ENCODE peak calls at places on chromosomes 6 and 20, in four cellular contexts. D, C, S and Y are unnamed samples.

GRCh38 chr6:34597605-34598353 is 41.6 kb upstream of the SPDEF start:
- DNase-seq in D (no peak), C (no peak), S (no peak), Y (no peak)

GRCh38 chr6:136411028-136411329 is 121.3 kb upstream of the BCLAF1 start:
- DNase-seq in D (no peak), C (no peak), S (no peak), Y (no peak)

GRCh38 chr6:134577998-134578397 is 260.1 kb upstream of the SGK1 start:
- DNase-seq in D (no peak), C (no peak), S (peak; percentile 20), Y (no peak)

GRCh38 chr6:74891358-74891811 is 314.5 kb downstream of the COL12A1 start:
- DNase-seq in D (no peak), C (peak; percentile 79), S (peak; percentile 47), Y (peak; percentile 59)

GRCh38 chr6:44630125-44631028 is 242.9 kb downstream of the CDC5L start:
- DNase-seq in D (peak; percentile 79), C (peak; percentile 23), S (peak; percentile 78), Y (no peak)

GRCh38 chr20:46689082-46689753 is at the start of gene TP53RK:
- DNase-seq in D (peak; percentile 100), C (peak; percentile 100), S (peak; percentile 100), Y (peak; percentile 100)

GRCh38 chr6:106511274-106512047 is 117.8 kb downstream of the RTN4IP1 start:
- DNase-seq in D (peak; percentile 72), C (no peak), S (peak; percentile 52), Y (no peak)

GRCh38 chr20:33127422-33128097 is 40.4 kb upstream of the BPIFA2 start:
- DNase-seq in D (no peak), C (no peak), S (peak; percentile 4), Y (no peak)

GRCh38 chr20:2217857-2218529 is 77.8 kb upstream of the TGM3 start:
- DNase-seq in D (no peak), C (no peak), S (no peak), Y (no peak)

GRCh38 chr6:164756142-164756541 is 553.3 kb downstream of the C6orf118 start:
- DNase-seq in D (no peak), C (no peak), S (no peak), Y (no peak)

GRCh38 chr6:165811512-165811911 is 148.5 kb upstream of the PDE10A start:
- DNase-seq in D (no peak), C (no peak), S (no peak), Y (no peak)

GRCh38 chr20:22617160-22617559 is 32.8 kb upstream of the FOXA2 start:
- DNase-seq in D (no peak), C (no peak), S (no peak), Y (no peak)

GRCh38 chr20:41135187-41135887 is 2.0 kb upstream of the PLCG1 start:
- DNase-seq in D (no peak), C (no peak), S (peak; percentile 38), Y (no peak)

GRCh38 chr6:10101551-10102252 is 313.2 kb downstream of the TFAP2A start:
- DNase-seq in D (no peak), C (no peak), S (no peak), Y (no peak)

GRCh38 chr20:62666736-62667529 is 24.6 kb downstream of the SLCO4A1 start:
- DNase-seq in D (no peak), C (no peak), S (peak; percentile 42), Y (no peak)

GRCh38 chr6:91926361-91926760 is 1339.5 kb upstream of the MAP3K7 start:
- DNase-seq in D (no peak), C (no peak), S (no peak), Y (no peak)

GRCh38 chr6:69421986-69422385 is 374.8 kb downstream of the LMBRD1 start:
- DNase-seq in D (no peak), C (no peak), S (no peak), Y (no peak)

GRCh38 chr6:140541288-140541687 is 1166.8 kb upstream of the CITED2 start:
- DNase-seq in D (no peak), C (no peak), S (no peak), Y (no peak)

GRCh38 chr6:127515234-127515793 is 3.8 kb downstream of the MTCL3 start:
- DNase-seq in D (peak; percentile 46), C (no peak), S (peak; percentile 15), Y (no peak)

GRCh38 chr6:38307730-38308129 is 332.0 kb downstream of the BTBD9 start:
- DNase-seq in D (no peak), C (no peak), S (no peak), Y (no peak)

GRCh38 chr6:7140631-7141366 is 33.0 kb downstream of the RREB1 start:
- DNase-seq in D (peak; percentile 88), C (no peak), S (peak; percentile 78), Y (no peak)

GRCh38 chr6:110590821-110591351 is 114.5 kb upstream of the SLC22A16 start:
- DNase-seq in D (peak; percentile 84), C (no peak), S (peak; percentile 6), Y (no peak)

GRCh38 chr6:158358450-158359077 is 46.3 kb downstream of the TULP4 start:
- DNase-seq in D (no peak), C (no peak), S (no peak), Y (no peak)

GRCh38 chr20:49290608-49291191 is 12.8 kb upstream of the ZNFX1 start:
- DNase-seq in D (no peak), C (no peak), S (no peak), Y (no peak)

GRCh38 chr6:159602370-159603185 is 90.5 kb downstream of the SOD2 start:
- DNase-seq in D (no peak), C (no peak), S (peak; percentile 6), Y (no peak)

GRCh38 chr6:111591370-111591900 is 14.2 kb downstream of the TRAF3IP2 start:
- DNase-seq in D (peak; percentile 94), C (peak; percentile 98), S (peak; percentile 98), Y (peak; percentile 98)

GRCh38 chr6:161748535-161749386 is 474.9 kb upstream of the AGPAT4 start:
- DNase-seq in D (no peak), C (no peak), S (peak; percentile 16), Y (no peak)

GRCh38 chr6:143323729-143324465 is 126.6 kb downstream of the ADAT2 start:
- DNase-seq in D (no peak), C (no peak), S (no peak), Y (peak; percentile 62)

GRCh38 chr20:33162753-33163152 is 5.2 kb upstream of the BPIFA2 start:
- DNase-seq in D (peak; percentile 10), C (no peak), S (no peak), Y (no peak)

GRCh38 chr6:145904391-145904790 is 59.8 kb downstream of the SHPRH start:
- DNase-seq in D (no peak), C (no peak), S (no peak), Y (no peak)

GRCh38 chr20:52895662-52896061 is 76.5 kb upstream of the TSHZ2 start:
- DNase-seq in D (no peak), C (no peak), S (peak; percentile 8), Y (no peak)

DNA sequence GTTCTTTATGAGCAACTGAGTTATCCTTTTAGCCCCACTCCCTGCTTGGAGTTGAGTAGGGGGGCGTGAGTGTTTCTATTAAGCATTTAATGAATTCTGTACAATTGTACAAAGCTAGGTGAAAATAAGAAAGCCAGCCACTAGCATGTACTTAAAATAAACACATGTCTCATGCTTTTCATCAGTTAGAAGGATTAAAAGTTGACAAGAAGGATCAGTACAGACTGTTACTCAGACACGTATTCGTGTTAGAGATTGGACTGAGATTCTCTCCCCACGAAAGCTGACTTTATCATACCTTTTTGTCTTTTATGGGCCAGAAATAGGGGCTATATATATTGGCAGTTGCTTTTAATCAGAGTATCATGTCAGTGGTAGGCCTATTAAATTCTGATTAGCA is 1.7 kb downstream of the HSF2 start:
- DNase-seq in D (no peak), C (no peak), S (no peak), Y (no peak)
- H3K4me3 ChIP-seq in D (no peak overlapping the region), C (peak overlapping the region; percentile 96), S (no peak overlapping the region), Y (peak overlapping the region; percentile 99)

GRCh38 chr20:11377761-11378160 is 539.9 kb upstream of the BTBD3 start:
- DNase-seq in D (no peak), C (no peak), S (no peak), Y (no peak)

GRCh38 chr20:11376998-11377397 is 540.7 kb upstream of the BTBD3 start:
- DNase-seq in D (no peak), C (peak; percentile 39), S (no peak), Y (peak; percentile 84)

GRCh38 chr20:11379257-11380011 is 538.3 kb upstream of the BTBD3 start:
- DNase-seq in D (no peak), C (no peak), S (peak; percentile 13), Y (no peak)

GRCh38 chr20:11378252-11378651 is 539.4 kb upstream of the BTBD3 start:
- DNase-seq in D (no peak), C (no peak), S (no peak), Y (no peak)

DNA sequence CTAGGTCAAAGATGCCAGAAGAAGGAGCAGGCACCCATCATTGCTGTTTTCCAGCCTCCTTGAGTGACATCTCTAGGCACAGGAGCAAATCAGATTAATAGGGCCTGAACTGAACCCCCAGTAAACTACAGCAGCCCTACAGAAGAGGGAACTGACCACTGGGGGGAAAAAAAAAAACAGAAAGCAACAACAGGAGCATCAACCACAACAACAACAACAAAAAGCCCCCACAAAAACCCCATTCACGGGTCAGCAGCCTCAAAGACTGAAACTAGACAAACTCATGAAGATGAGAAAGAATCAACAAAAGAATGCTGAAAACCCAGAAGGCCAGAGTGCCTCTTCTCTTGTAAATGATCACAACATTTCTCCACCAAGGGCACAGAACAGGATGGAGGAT is 537.4 kb upstream of the BTBD3 start:
- DNase-seq in D (no peak), C (no peak), S (no peak), Y (no peak)
- H3K4me3 ChIP-seq in D (no peak overlapping the region), C (no peak overlapping the region), S (no peak overlapping the region), Y (no peak overlapping the region)

GRCh38 chr6:153129873-153130514 is 1.1 kb downstream of the RGS17 start:
- DNase-seq in D (no peak), C (no peak), S (peak; percentile 28), Y (no peak)

GRCh38 chr6:153126218-153126617 is 4.9 kb downstream of the RGS17 start:
- DNase-seq in D (no peak), C (no peak), S (no peak), Y (no peak)

GRCh38 chr6:153121311-153121710 is 9.8 kb downstream of the RGS17 start:
- DNase-seq in D (no peak), C (no peak), S (peak; percentile 60), Y (no peak)

GRCh38 chr6:153123801-153124200 is 7.3 kb downstream of the RGS17 start:
- DNase-seq in D (no peak), C (no peak), S (peak; percentile 13), Y (no peak)

DNA sequence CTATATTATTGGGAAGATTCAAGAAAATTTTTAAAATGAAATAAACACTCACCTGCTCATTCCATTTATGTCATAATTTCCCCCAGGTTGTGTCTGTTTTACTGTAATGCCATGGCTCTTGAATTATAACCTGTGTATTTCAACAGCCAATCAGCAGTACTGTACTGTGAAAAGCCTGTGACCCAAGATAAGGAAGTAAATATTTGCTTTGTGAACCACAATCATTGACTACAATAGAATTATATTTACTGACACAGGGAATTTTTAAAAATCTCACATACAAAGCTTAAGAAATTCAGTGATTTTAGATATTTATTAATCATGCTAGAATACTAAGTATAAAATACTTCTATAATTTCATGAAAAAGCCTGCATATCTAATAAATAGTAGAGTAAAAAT is 6.0 kb downstream of the RGS17 start:
- DNase-seq in D (no peak), C (no peak), S (no peak), Y (no peak)
- H3K4me3 ChIP-seq in D (no peak overlapping the region), C (no peak overlapping the region), S (no peak overlapping the region), Y (no peak overlapping the region)

DNA sequence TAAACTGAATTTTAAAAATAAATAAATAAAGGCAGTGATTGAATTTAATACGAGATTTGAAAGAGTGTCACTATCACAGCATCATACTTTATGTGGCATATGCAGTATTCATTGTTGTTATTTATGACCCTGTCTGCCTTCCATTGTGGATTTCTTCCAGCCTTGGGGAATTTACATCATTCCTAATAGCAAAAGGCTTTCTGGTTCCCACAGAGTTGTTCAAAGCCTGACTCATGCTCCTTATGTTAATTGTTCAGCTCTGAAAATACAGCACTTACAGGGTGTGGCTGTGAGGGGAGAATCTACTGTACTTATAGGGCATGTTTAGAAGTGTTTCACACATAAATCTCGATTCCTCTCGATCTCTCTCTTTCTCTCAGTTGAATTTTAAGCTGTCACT is 54.4 kb downstream of the JAG1 start:
- DNase-seq in D (peak; percentile 62), C (no peak), S (peak; percentile 90), Y (peak; percentile 90)
- H3K4me3 ChIP-seq in D (no peak overlapping the region), C (no peak overlapping the region), S (no peak overlapping the region), Y (no peak overlapping the region)